ENCODE peak calls at places on chromosomes 3 and 15, in six cellular contexts. One of them, this sample, is unnamed.

GRCh38 chr3:23203651-23204111 is 554 bp downstream of the UBE2E2 start:
- DNase-seq in skeletal muscle cell: no peak
- DNase-seq in ovary: peak; percentile 55
- DNase-seq in aorta: peak; percentile 71
- DNase-seq in NB4: peak; percentile 42
- DNase-seq in BJ: no peak
- DNase-seq in this sample: no peak

GRCh38 chr15:75229191-75230015 is 27.7 kb downstream of the C15orf39 start:
- DNase-seq in skeletal muscle cell: no peak
- DNase-seq in ovary: no peak
- DNase-seq in aorta: peak; percentile 69
- DNase-seq in NB4: no peak
- DNase-seq in BJ: no peak
- DNase-seq in this sample: no peak

GRCh38 chr3:98185180-98185579 is 18.7 kb downstream of the OR5H15 start:
- DNase-seq in skeletal muscle cell: no peak
- DNase-seq in ovary: no peak
- DNase-seq in aorta: no peak
- DNase-seq in NB4: no peak
- DNase-seq in BJ: no peak
- DNase-seq in this sample: peak; percentile 27

GRCh38 chr3:71050521-71051258 is 532.8 kb downstream of the FOXP1 start:
- DNase-seq in skeletal muscle cell: no peak
- DNase-seq in ovary: no peak
- DNase-seq in aorta: no peak
- DNase-seq in NB4: peak; percentile 15
- DNase-seq in BJ: no peak
- DNase-seq in this sample: no peak

GRCh38 chr15:48021336-48022086 is 99.3 kb upstream of the SLC24A5 start:
- DNase-seq in skeletal muscle cell: no peak
- DNase-seq in ovary: no peak
- DNase-seq in aorta: no peak
- DNase-seq in NB4: no peak
- DNase-seq in BJ: no peak
- DNase-seq in this sample: no peak

GRCh38 chr3:158696618-158697017 is 24.2 kb upstream of the LXN start:
- DNase-seq in skeletal muscle cell: no peak
- DNase-seq in ovary: no peak
- DNase-seq in aorta: no peak
- DNase-seq in NB4: no peak
- DNase-seq in BJ: no peak
- DNase-seq in this sample: peak; percentile 99

GRCh38 chr3:134869153-134869726 is 74.2 kb downstream of the EPHB1 start:
- DNase-seq in skeletal muscle cell: no peak
- DNase-seq in ovary: no peak
- DNase-seq in aorta: no peak
- DNase-seq in NB4: no peak
- DNase-seq in BJ: no peak
- DNase-seq in this sample: no peak

GRCh38 chr15:26773917-26774316 is 1.1 kb upstream of the GABRB3 start:
- DNase-seq in skeletal muscle cell: no peak
- DNase-seq in ovary: no peak
- DNase-seq in aorta: no peak
- DNase-seq in NB4: no peak
- DNase-seq in BJ: no peak
- DNase-seq in this sample: no peak

GRCh38 chr15:76235186-76235826 is 76.0 kb downstream of the ETFA start:
- DNase-seq in skeletal muscle cell: peak; percentile 0
- DNase-seq in ovary: no peak
- DNase-seq in aorta: no peak
- DNase-seq in NB4: peak; percentile 63
- DNase-seq in BJ: peak; percentile 15
- DNase-seq in this sample: no peak

GRCh38 chr3:4162132-4162531 is 141.0 kb upstream of the SETMAR start:
- DNase-seq in skeletal muscle cell: no peak
- DNase-seq in ovary: no peak
- DNase-seq in aorta: no peak
- DNase-seq in NB4: no peak
- DNase-seq in BJ: no peak
- DNase-seq in this sample: no peak

GRCh38 chr3:83438177-83438576 is 1520.6 kb upstream of the CADM2 start:
- DNase-seq in skeletal muscle cell: peak; percentile 11
- DNase-seq in ovary: no peak
- DNase-seq in aorta: no peak
- DNase-seq in NB4: no peak
- DNase-seq in BJ: no peak
- DNase-seq in this sample: no peak

GRCh38 chr15:92463826-92464225 is 70.1 kb downstream of the ST8SIA2 start:
- DNase-seq in skeletal muscle cell: no peak
- DNase-seq in ovary: no peak
- DNase-seq in aorta: no peak
- DNase-seq in NB4: no peak
- DNase-seq in BJ: no peak
- DNase-seq in this sample: no peak

GRCh38 chr3:73432021-73432722 is 192.6 kb downstream of the PDZRN3 start:
- DNase-seq in skeletal muscle cell: no peak
- DNase-seq in ovary: no peak
- DNase-seq in aorta: no peak
- DNase-seq in NB4: peak; percentile 57
- DNase-seq in BJ: no peak
- DNase-seq in this sample: peak; percentile 17

GRCh38 chr15:64474846-64475245 is 14.5 kb downstream of the ZNF609 start:
- DNase-seq in skeletal muscle cell: no peak
- DNase-seq in ovary: no peak
- DNase-seq in aorta: no peak
- DNase-seq in NB4: no peak
- DNase-seq in BJ: no peak
- DNase-seq in this sample: no peak

GRCh38 chr15:62439543-62440016 is 274.5 kb upstream of the C2CD4B start:
- DNase-seq in skeletal muscle cell: no peak
- DNase-seq in ovary: no peak
- DNase-seq in aorta: no peak
- DNase-seq in NB4: no peak
- DNase-seq in BJ: no peak
- DNase-seq in this sample: no peak

GRCh38 chr3:143671641-143672040 is 176.6 kb downstream of the SLC9A9 start:
- DNase-seq in skeletal muscle cell: no peak
- DNase-seq in ovary: no peak
- DNase-seq in aorta: no peak
- DNase-seq in NB4: no peak
- DNase-seq in BJ: no peak
- DNase-seq in this sample: no peak

GRCh38 chr3:194559530-194559929 is 72.7 kb upstream of the ATP13A3 start:
- DNase-seq in skeletal muscle cell: no peak
- DNase-seq in ovary: no peak
- DNase-seq in aorta: no peak
- DNase-seq in NB4: no peak
- DNase-seq in BJ: no peak
- DNase-seq in this sample: no peak

GRCh38 chr15:40594429-40594836 is 384 bp downstream of the KNL1 start:
- DNase-seq in skeletal muscle cell: no peak
- DNase-seq in ovary: no peak
- DNase-seq in aorta: peak; percentile 82
- DNase-seq in NB4: peak; percentile 90
- DNase-seq in BJ: peak; percentile 6
- DNase-seq in this sample: no peak

GRCh38 chr15:74294010-74294409 is 57.9 kb downstream of the CCDC33 start:
- DNase-seq in skeletal muscle cell: no peak
- DNase-seq in ovary: no peak
- DNase-seq in aorta: no peak
- DNase-seq in NB4: no peak
- DNase-seq in BJ: no peak
- DNase-seq in this sample: no peak

GRCh38 chr15:48802867-48803266 is 8.0 kb downstream of the CEP152 start:
- DNase-seq in skeletal muscle cell: peak; percentile 88
- DNase-seq in ovary: no peak
- DNase-seq in aorta: no peak
- DNase-seq in NB4: peak; percentile 11
- DNase-seq in BJ: peak; percentile 54
- DNase-seq in this sample: no peak

GRCh38 chr3:141147657-141148056 is 84.0 kb upstream of the PXYLP1 start:
- DNase-seq in skeletal muscle cell: no peak
- DNase-seq in ovary: no peak
- DNase-seq in aorta: peak; percentile 51
- DNase-seq in NB4: no peak
- DNase-seq in BJ: no peak
- DNase-seq in this sample: no peak

GRCh38 chr15:74958320-74958907 is 1.8 kb upstream of the RPP25 start:
- DNase-seq in skeletal muscle cell: no peak
- DNase-seq in ovary: peak; percentile 45
- DNase-seq in aorta: peak; percentile 85
- DNase-seq in NB4: no peak
- DNase-seq in BJ: no peak
- DNase-seq in this sample: no peak

GRCh38 chr3:172750069-172750367 is 508 bp upstream of the ECT2 start:
- DNase-seq in skeletal muscle cell: no peak
- DNase-seq in ovary: no peak
- DNase-seq in aorta: no peak
- DNase-seq in NB4: no peak
- DNase-seq in BJ: no peak
- DNase-seq in this sample: no peak
- H3K4me3 ChIP-seq in skeletal muscle cell: peak overlapping the region; percentile 96
- H3K4me3 ChIP-seq in ovary: peak overlapping the region; percentile 36
- H3K4me3 ChIP-seq in aorta: peak overlapping the region; percentile 84
- H3K4me3 ChIP-seq in NB4: peak overlapping the region; percentile 96
- H3K4me3 ChIP-seq in BJ: peak overlapping the region; percentile 50
- H3K4me3 ChIP-seq in this sample: peak overlapping the region; percentile 93

GRCh38 chr15:100115066-100115710 is 226.6 kb downstream of the ADAMTS17 start:
- DNase-seq in skeletal muscle cell: no peak
- DNase-seq in ovary: no peak
- DNase-seq in aorta: peak; percentile 46
- DNase-seq in NB4: no peak
- DNase-seq in BJ: no peak
- DNase-seq in this sample: no peak

GRCh38 chr15:100114526-100114925 is 227.2 kb downstream of the ADAMTS17 start:
- DNase-seq in skeletal muscle cell: no peak
- DNase-seq in ovary: no peak
- DNase-seq in aorta: peak; percentile 30
- DNase-seq in NB4: no peak
- DNase-seq in BJ: no peak
- DNase-seq in this sample: no peak

GRCh38 chr15:100112636-100113305 is 229.0 kb downstream of the ADAMTS17 start:
- DNase-seq in skeletal muscle cell: no peak
- DNase-seq in ovary: peak; percentile 16
- DNase-seq in aorta: peak; percentile 65
- DNase-seq in NB4: no peak
- DNase-seq in BJ: no peak
- DNase-seq in this sample: no peak

GRCh38 chr15:100113351-100114075 is 228.3 kb downstream of the ADAMTS17 start:
- DNase-seq in skeletal muscle cell: no peak
- DNase-seq in ovary: peak; percentile 64
- DNase-seq in aorta: peak; percentile 75
- DNase-seq in NB4: no peak
- DNase-seq in BJ: no peak
- DNase-seq in this sample: no peak

GRCh38 chr15:100114100-100114499 is 227.7 kb downstream of the ADAMTS17 start:
- DNase-seq in skeletal muscle cell: peak; percentile 28
- DNase-seq in ovary: peak; percentile 69
- DNase-seq in aorta: peak; percentile 83
- DNase-seq in NB4: no peak
- DNase-seq in BJ: no peak
- DNase-seq in this sample: no peak
- H3K4me3 ChIP-seq in skeletal muscle cell: no peak overlapping the region
- H3K4me3 ChIP-seq in ovary: no peak overlapping the region
- H3K4me3 ChIP-seq in aorta: peak overlapping the region; percentile 13
- H3K4me3 ChIP-seq in NB4: no peak overlapping the region
- H3K4me3 ChIP-seq in BJ: no peak overlapping the region
- H3K4me3 ChIP-seq in this sample: no peak overlapping the region

DNA sequence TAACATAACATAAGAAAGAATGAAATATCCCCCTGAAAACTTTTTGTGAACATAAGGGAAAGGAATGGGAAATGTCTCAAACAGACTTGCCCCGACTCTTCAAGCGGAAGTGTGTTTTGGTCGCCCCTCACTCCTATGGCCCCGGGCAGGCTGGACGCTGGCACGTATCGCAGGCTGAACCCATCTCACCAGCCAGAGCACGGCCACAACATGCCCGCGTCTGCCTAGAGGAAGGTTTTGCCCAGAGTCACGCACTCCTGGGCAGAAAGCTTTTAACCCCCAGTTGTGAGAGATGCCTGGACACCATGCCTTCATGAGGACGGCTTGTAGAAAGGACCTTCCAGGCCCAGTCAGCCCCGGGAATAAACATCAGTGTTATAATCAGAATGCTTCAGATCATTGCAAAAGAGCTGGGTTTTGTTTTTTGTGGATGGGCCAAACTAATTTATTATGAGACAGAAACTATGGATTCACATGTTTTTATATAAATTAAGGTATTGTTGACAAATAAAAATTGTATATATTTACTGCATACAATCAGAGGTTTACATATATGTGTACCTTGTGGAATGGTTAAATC is 16.5 kb downstream of the CYFIP1 start:
- DNase-seq in skeletal muscle cell: no peak
- DNase-seq in ovary: no peak
- DNase-seq in aorta: peak; percentile 73
- DNase-seq in NB4: no peak
- DNase-seq in BJ: no peak
- DNase-seq in this sample: no peak
- H3K4me3 ChIP-seq in skeletal muscle cell: no peak overlapping the region
- H3K4me3 ChIP-seq in ovary: no peak overlapping the region
- H3K4me3 ChIP-seq in aorta: no peak overlapping the region
- H3K4me3 ChIP-seq in NB4: no peak overlapping the region
- H3K4me3 ChIP-seq in BJ: no peak overlapping the region
- H3K4me3 ChIP-seq in this sample: no peak overlapping the region

GRCh38 chr15:91125162-91125561 is 25.1 kb downstream of the SV2B start:
- DNase-seq in skeletal muscle cell: no peak
- DNase-seq in ovary: no peak
- DNase-seq in aorta: no peak
- DNase-seq in NB4: no peak
- DNase-seq in BJ: no peak
- DNase-seq in this sample: no peak

GRCh38 chr15:91126080-91126479 is 26.0 kb downstream of the SV2B start:
- DNase-seq in skeletal muscle cell: no peak
- DNase-seq in ovary: no peak
- DNase-seq in aorta: no peak
- DNase-seq in NB4: no peak
- DNase-seq in BJ: no peak
- DNase-seq in this sample: no peak

GRCh38 chr15:91122296-91122695 is 22.2 kb downstream of the SV2B start:
- DNase-seq in skeletal muscle cell: no peak
- DNase-seq in ovary: no peak
- DNase-seq in aorta: no peak
- DNase-seq in NB4: no peak
- DNase-seq in BJ: no peak
- DNase-seq in this sample: no peak

GRCh38 chr15:91127236-91127914 is 27.3 kb downstream of the SV2B start:
- DNase-seq in skeletal muscle cell: no peak
- DNase-seq in ovary: no peak
- DNase-seq in aorta: no peak
- DNase-seq in NB4: no peak
- DNase-seq in BJ: no peak
- DNase-seq in this sample: no peak

DNA sequence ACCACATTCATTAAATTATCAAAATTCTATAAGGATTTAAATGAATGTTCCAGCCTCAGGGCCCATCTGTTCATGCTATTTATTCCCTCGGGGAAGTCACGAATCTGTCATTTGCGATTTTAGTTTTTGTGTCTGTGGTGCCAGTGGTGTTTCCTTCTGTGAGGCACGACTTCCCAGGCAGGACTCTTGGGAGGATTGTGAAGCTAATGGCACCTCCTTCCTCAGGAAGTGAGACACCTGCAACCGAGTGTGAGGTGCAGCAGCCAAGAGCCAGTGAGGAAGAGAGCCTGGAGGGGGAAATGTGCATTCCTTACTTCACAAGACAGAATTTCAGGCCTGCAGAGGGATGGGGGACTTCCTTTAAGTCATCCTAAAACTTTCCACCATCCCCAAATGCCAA is 24.1 kb downstream of the SV2B start:
- DNase-seq in skeletal muscle cell: no peak
- DNase-seq in ovary: no peak
- DNase-seq in aorta: no peak
- DNase-seq in NB4: no peak
- DNase-seq in BJ: no peak
- DNase-seq in this sample: no peak
- H3K4me3 ChIP-seq in skeletal muscle cell: no peak overlapping the region
- H3K4me3 ChIP-seq in ovary: no peak overlapping the region
- H3K4me3 ChIP-seq in aorta: no peak overlapping the region
- H3K4me3 ChIP-seq in NB4: no peak overlapping the region
- H3K4me3 ChIP-seq in BJ: no peak overlapping the region
- H3K4me3 ChIP-seq in this sample: no peak overlapping the region

This sample was measured in LNCaP clone FGC.